ENCODE peak calls at places on chromosomes 11 and 22, in eight cellular contexts. U is stomach, E is right lobe of liver, Q is endothelial cell of umbilical vein, J is A549, Z is heart left ventricle, G is HepG2, D is sigmoid colon. P is an unnamed sample.

GRCh38 chr11:69598147-69598546 is 42.8 kb upstream of the CCND1 start:
- DNase-seq in Z (no peak), Q (peak; percentile 5), G (no peak), J (no peak), E (no peak), U (no peak), D (no peak), P (no peak)

GRCh38 chr11:2536440-2536989 is 91.7 kb downstream of the KCNQ1 start:
- DNase-seq in D (peak; percentile 56), Z (peak; percentile 7), U (no peak), G (no peak), Q (no peak), J (no peak), E (peak; percentile 45), P (no peak)

GRCh38 chr11:111652184-111652583 is 49.9 kb downstream of the SIK2 start:
- DNase-seq in Z (no peak), E (no peak), G (no peak), Q (no peak), U (no peak), D (no peak), J (no peak), P (no peak)

GRCh38 chr11:123543796-123544195 is 110.6 kb downstream of the SCN3B start:
- DNase-seq in J (no peak), G (no peak), Q (peak; percentile 52), D (no peak), Z (no peak), E (no peak), U (no peak), P (no peak)

GRCh38 chr22:25083414-25084166 is 116.1 kb upstream of the CRYBB3 start:
- DNase-seq in E (no peak), Q (no peak), D (no peak), U (no peak), Z (no peak), G (peak; percentile 88), J (no peak), P (no peak)

GRCh38 chr11:124896071-124896750 is 1.5 kb downstream of the ROBO4 start:
- DNase-seq in E (no peak), D (peak; percentile 59), Z (no peak), G (no peak), U (no peak), Q (no peak), J (no peak), P (no peak)

GRCh38 chr11:75024764-75025211 is 36.1 kb downstream of the NEU3 start:
- DNase-seq in J (no peak), U (no peak), G (no peak), E (no peak), D (no peak), Z (no peak), Q (no peak), P (no peak)

GRCh38 chr22:46018859-46019258 is 41.9 kb upstream of the WNT7B start:
- DNase-seq in Q (no peak), D (no peak), Z (no peak), U (no peak), G (no peak), J (no peak), E (no peak), P (no peak)

GRCh38 chr22:19705181-19705934 is 8.9 kb upstream of the SEPTIN5 start:
- DNase-seq in Q (no peak), Z (peak; percentile 15), J (no peak), U (no peak), E (no peak), G (no peak), D (peak; percentile 45), P (no peak)

GRCh38 chr22:31754813-31755212 is 994 bp downstream of the DEPDC5 start:
- DNase-seq in J (no peak), Q (no peak), G (peak; percentile 38), D (no peak), U (no peak), Z (no peak), E (peak; percentile 73), P (no peak)

GRCh38 chr11:129115652-129116585 is 76.2 kb downstream of the ARHGAP32 start:
- DNase-seq in E (no peak), D (no peak), Q (peak; percentile 2), G (peak; percentile 88), Z (no peak), J (no peak), U (no peak), P (no peak)

GRCh38 chr11:3121931-3122774 is 43.0 kb downstream of the OSBPL5 start:
- DNase-seq in J (no peak), D (peak; percentile 75), G (no peak), E (peak; percentile 46), Q (no peak), U (peak; percentile 20), Z (peak; percentile 20), P (no peak)

GRCh38 chr22:29202231-29203192 is 3.2 kb upstream of the EMID1 start:
- DNase-seq in J (peak; percentile 18), D (no peak), Q (peak; percentile 26), Z (peak; percentile 59), E (peak; percentile 62), G (peak; percentile 38), U (peak; percentile 43), P (no peak)
- TF ChIP-seq CTCF in J (peak; percentile 35), D (no peak), Q (peak; percentile 49), Z (no peak), E (peak; percentile 47), G (peak; percentile 88), U (peak; percentile 24), P (no peak)

GRCh38 chr11:63915961-63916836 is 765 bp downstream of the RCOR2 start:
- DNase-seq in Z (peak; percentile 60), D (no peak), E (no peak), J (peak; percentile 70), G (peak; percentile 53), Q (no peak), U (peak; percentile 37), P (no peak)
- H3K4me1 ChIP-seq in Z (peaks cover 63% of the 10 kb centered on the region), D (peaks cover 2% of the 10 kb centered on the region), E (peaks cover 6% of the 10 kb centered on the region), J (peaks cover 37% of the 10 kb centered on the region), G (peaks cover 42% of the 10 kb centered on the region), Q (peaks cover 7% of the 10 kb centered on the region), U (peaks cover 57% of the 10 kb centered on the region), P (peaks cover 60% of the 10 kb centered on the region)

GRCh38 chr22:42069801-42070516 is 653 bp downstream of the NAGA start:
- DNase-seq in U (no peak), J (no peak), Z (no peak), G (no peak), Q (no peak), D (no peak), E (peak; percentile 42), P (no peak)

GRCh38 chr22:42073568-42074152 is 388 bp upstream of the PHETA2 start:
- DNase-seq in J (no peak), U (no peak), Z (no peak), E (no peak), G (no peak), Q (no peak), D (no peak), P (no peak)

GRCh38 chr22:42072606-42073330 is 1.3 kb upstream of the PHETA2 start:
- DNase-seq in G (no peak), D (no peak), E (peak; percentile 40), Z (no peak), Q (no peak), U (no peak), J (no peak), P (no peak)

GRCh38 chr22:42068351-42068730 is 2.3 kb downstream of the NAGA start:
- DNase-seq in U (no peak), Q (no peak), E (no peak), Z (no peak), J (no peak), D (no peak), G (no peak), P (no peak)

DNA sequence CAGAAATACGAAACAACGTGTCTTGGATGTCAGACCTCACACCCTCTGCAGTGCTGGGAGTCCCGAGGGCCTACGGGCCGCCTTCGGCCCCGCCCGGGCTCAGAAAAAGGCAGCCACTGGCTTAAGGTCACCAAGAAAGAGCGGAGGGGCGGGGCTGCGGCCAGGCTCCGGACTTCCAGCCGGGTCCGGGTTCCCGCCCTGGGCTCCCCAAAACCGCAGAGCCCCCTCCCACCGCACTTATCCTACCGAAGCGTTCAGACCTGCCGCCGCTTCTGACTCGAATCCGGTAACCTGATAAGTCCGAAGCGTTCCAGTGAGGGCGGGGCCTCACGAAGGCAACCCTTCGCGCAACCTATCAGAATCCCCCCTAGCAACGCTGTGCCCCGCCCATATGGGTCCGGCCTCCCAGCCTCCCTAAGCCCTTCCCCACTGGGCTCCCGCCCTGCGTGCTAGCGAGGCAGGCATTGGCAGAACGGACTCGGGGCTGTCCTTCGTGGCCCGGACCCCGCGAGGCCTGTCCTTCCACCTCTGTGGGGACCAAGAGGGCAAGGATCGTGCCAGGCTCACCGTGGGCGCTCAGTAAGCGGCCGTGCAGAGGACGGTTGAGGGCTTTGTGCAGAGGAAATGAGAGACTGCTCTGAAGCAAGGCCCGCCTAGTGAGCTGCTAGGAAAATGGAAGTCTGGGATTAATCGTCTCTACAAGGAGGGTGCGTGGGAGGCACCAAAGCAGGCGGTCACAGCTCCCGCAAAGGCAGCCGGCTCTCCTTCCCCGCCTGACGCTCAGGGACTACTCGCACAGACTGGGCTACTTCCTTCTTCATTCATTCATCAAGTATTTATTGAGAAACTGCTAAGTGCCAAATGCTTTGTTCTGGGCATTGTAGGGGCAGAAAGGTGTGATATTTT is at the start of gene NAGA:
- DNase-seq in Z (peak; percentile 95), D (peak; percentile 98), U (peak; percentile 96), E (peak; percentile 99), J (peak; percentile 91), G (peak; percentile 92), Q (peak; percentile 97), P (peak; percentile 99)
- TF ChIP-seq POLR2A in Z (peak; percentile 90), D (peak; percentile 91), U (no peak), E (peak; percentile 80), J (peak; percentile 72), G (peak; percentile 67), Q (peak; percentile 65), P (peak; percentile 42)

GRCh38 chr11:61958590-61958989 is 8.4 kb downstream of the BEST1 start:
- DNase-seq in G (no peak), D (no peak), J (no peak), Q (no peak), Z (no peak), U (no peak), E (no peak), P (no peak)

GRCh38 chr11:61957028-61957770 is 7.0 kb downstream of the BEST1 start:
- DNase-seq in E (no peak), G (no peak), J (no peak), U (no peak), D (no peak), Q (no peak), Z (no peak), P (no peak)

GRCh38 chr11:61960532-61960931 is 6.9 kb downstream of the FTH1 start:
- DNase-seq in D (peak; percentile 64), Z (no peak), E (no peak), U (no peak), G (no peak), J (no peak), Q (no peak), P (no peak)

GRCh38 chr11:61959678-61960077 is 7.8 kb downstream of the FTH1 start:
- DNase-seq in U (no peak), D (no peak), Q (no peak), Z (no peak), G (no peak), J (no peak), E (no peak), P (no peak)

DNA sequence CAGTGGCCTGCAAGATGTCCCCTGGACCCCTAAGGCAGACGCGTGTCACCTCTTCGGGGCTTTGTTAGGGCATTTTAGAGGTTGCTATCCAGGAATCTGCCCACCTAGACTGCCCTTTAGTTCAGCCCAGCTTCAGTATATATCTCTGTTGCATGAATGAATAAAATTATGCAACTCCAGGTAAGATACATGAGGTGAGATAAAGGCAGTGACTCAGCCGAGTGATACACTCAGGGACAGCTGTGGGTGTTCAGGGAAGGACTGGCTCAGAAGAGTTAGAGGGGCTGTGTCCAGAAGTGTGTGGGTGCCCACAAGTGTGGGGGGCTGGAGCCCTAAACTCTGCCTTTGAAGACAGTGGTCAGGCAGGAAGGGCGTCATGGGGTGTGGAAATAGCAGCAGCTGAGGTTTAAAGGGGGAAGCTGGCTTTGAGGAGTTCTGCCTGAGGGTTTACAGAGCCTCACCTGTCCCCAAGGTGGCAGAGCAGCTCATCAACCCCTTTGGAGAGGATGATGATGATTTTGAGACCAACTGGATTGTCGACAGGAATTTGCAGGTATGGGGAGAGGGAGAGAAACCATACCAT is 8.3 kb downstream of the FTH1 start:
- DNase-seq in D (no peak), Q (no peak), U (no peak), E (no peak), G (no peak), Z (no peak), J (no peak), P (no peak)
- TF ChIP-seq CTCF in D (no peak), Q (no peak), U (no peak), E (no peak), G (no peak), Z (no peak), J (no peak), P (no peak)